ENCODE peak calls at places on chromosome 18, in four cellular contexts. I is GM23338, V is progenitor cell of endocrine pancreas, Z is B cell. O is an unnamed sample.

GRCh38 chr18:31598021-31598805 is 6.5 kb downstream of the TTR start:
- DNase-seq in Z (no peak), V (no peak), I (no peak), O (no peak)

GRCh38 chr18:74982946-74983635 is 225.8 kb downstream of the PTGR3 start:
- DNase-seq in Z (no peak), I (no peak), V (no peak), O (no peak)

GRCh38 chr18:76212958-76213357 is 282.1 kb downstream of the ZNF516 start:
- DNase-seq in V (no peak), I (peak), Z (no peak), O (no peak)

GRCh38 chr18:2978626-2979025 is 34.3 kb downstream of the LPIN2 start:
- DNase-seq in Z (no peak), V (no peak), I (no peak), O (no peak)

GRCh38 chr18:28834889-28835288 is 658.0 kb upstream of the CDH2 start:
- DNase-seq in I (no peak), V (no peak), Z (no peak), O (no peak)

GRCh38 chr18:52288403-52289004 is 51.5 kb upstream of the DCC start:
- DNase-seq in I (peak), V (peak), Z (peak), O (peak)

GRCh38 chr18:31931886-31932240 is 11.1 kb downstream of the TRAPPC8 start:
- DNase-seq in I (no peak), V (no peak), Z (no peak), O (no peak)

GRCh38 chr18:23134780-23135678 is at the start of gene CABLES1:
- DNase-seq in I (peak), V (peak), Z (peak), O (no peak)

GRCh38 chr18:47260924-47261701 is 9.7 kb upstream of the SKOR2 start:
- DNase-seq in Z (no peak), V (no peak), I (peak), O (no peak)

GRCh38 chr18:62759704-62760402 is 44.5 kb downstream of the PHLPP1 start:
- DNase-seq in I (peak), Z (no peak), V (no peak), O (no peak)

GRCh38 chr18:43794363-43794762 is 517.1 kb upstream of the SYT4 start:
- DNase-seq in V (no peak), I (no peak), Z (no peak), O (no peak)

GRCh38 chr18:42436366-42436765 is 481.3 kb downstream of the PIK3C3 start:
- DNase-seq in V (no peak), I (no peak), Z (no peak), O (no peak)

GRCh38 chr18:70415823-70416488 is 127.1 kb downstream of the SOCS6 start:
- DNase-seq in V (no peak), I (no peak), Z (no peak), O (no peak)

GRCh38 chr18:76463358-76463757 is 31.7 kb downstream of the ZNF516 start:
- DNase-seq in Z (no peak), V (no peak), I (no peak), O (no peak)

GRCh38 chr18:27645929-27646328 is 460.8 kb upstream of the CHST9 start:
- DNase-seq in Z (no peak), V (no peak), I (no peak), O (no peak)

GRCh38 chr18:75478996-75479870 is 51.7 kb upstream of the SMIM21 start:
- DNase-seq in I (peak), V (no peak), Z (peak), O (peak)

GRCh38 chr18:24502621-24503020 is 42.2 kb downstream of the HRH4 start:
- DNase-seq in Z (no peak), V (no peak), I (no peak), O (no peak)

GRCh38 chr18:49061906-49062831 is 111.4 kb upstream of the SMAD7 start:
- DNase-seq in Z (no peak), V (no peak), I (no peak), O (no peak)

GRCh38 chr18:49062832-49063226 is 112.1 kb upstream of the SMAD7 start:
- DNase-seq in V (no peak), I (no peak), Z (no peak), O (no peak)

GRCh38 chr18:49055787-49056186 is 105.0 kb upstream of the SMAD7 start:
- DNase-seq in I (no peak), V (no peak), Z (peak), O (no peak)

GRCh38 chr18:49061239-49061905 is 110.6 kb upstream of the SMAD7 start:
- DNase-seq in Z (no peak), V (no peak), I (no peak), O (no peak)

GRCh38 chr18:49059028-49059670 is 108.4 kb upstream of the SMAD7 start:
- DNase-seq in Z (no peak), V (no peak), I (peak), O (no peak)
- TF ChIP-seq CTCF in Z (no peak), V (no peak), I (peak), O (no peak)

GRCh38 chr18:79797518-79798345 is at the start of gene KCNG2:
- DNase-seq in Z (peak), I (peak), V (no peak), O (no peak)
- TF ChIP-seq CTCF in Z (no peak), I (peak), V (peak), O (no peak)

GRCh38 chr18:37019157-37019571 is 190.2 kb downstream of the KIAA1328 start:
- DNase-seq in V (no peak), Z (no peak), I (peak), O (no peak)
- TF ChIP-seq CTCF in V (peak), Z (no peak), I (peak), O (peak)

DNA sequence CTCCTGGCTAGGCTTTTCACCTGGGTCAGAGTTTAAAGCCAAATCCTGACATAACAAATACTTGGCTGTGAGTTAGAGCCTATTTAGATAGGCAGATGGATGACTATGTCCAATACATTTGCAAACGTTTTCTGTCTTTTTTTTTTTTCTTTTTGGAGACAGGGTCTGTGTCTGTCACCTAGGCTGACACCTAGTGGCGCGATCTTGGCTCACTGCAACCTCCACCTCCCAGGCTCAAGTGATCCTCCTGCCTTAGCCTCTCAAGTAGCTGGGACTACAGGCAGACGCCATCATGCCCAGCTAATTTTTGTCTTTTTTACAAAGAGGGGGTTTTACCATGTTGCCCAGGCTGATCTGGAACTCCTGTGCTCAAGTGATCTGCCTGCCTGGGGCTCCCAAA is 124.8 kb downstream of the DYM start:
- DNase-seq in I (peak), Z (peak), V (no peak), O (no peak)
- TF ChIP-seq CTCF in I (peak), Z (no peak), V (peak), O (peak)

GRCh38 chr18:7567487-7568425 is 640 bp downstream of the PTPRM start:
- DNase-seq in Z (peak), I (peak), V (peak), O (no peak)

GRCh38 chr18:7565677-7566076 is 1.4 kb upstream of the PTPRM start:
- DNase-seq in V (no peak), I (no peak), Z (no peak), O (no peak)

GRCh38 chr18:7566587-7567486 is at the start of gene PTPRM:
- DNase-seq in I (peak), V (peak), Z (peak), O (no peak)

GRCh38 chr18:7566244-7566586 is 901 bp upstream of the PTPRM start:
- DNase-seq in V (no peak), I (no peak), Z (no peak), O (no peak)

GRCh38 chr18:7568426-7568825 is 1.3 kb downstream of the PTPRM start:
- DNase-seq in Z (no peak), V (peak), I (peak), O (no peak)
- TF ChIP-seq CTCF in Z (no peak), V (peak), I (peak), O (no peak)

GRCh38 chr18:21656402-21656801 is 44.3 kb downstream of the SNRPD1 start:
- DNase-seq in Z (no peak), V (no peak), I (no peak), O (no peak)
- TF ChIP-seq CTCF in Z (no peak), V (no peak), I (no peak), O (no peak)

DNA sequence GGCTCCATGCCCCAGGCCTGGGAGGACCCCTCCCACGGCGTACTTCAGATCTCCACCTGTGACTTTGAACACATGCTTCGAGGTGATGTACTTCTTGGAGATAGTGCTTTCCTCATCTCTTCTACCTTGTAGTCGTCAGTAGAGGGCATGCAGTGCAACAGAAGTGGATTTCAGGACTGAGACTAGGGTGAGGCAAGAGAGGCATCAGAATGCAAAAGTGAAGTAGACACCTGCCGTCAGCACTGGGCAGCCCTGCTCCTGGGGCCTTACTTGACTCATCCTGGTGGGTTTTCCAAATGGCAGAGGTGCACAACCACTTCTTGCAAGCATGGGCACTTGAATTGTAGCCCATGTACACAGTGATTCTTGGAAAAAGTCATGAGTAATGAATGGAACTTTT is 258.8 kb downstream of the NEDD4L start:
- DNase-seq in I (no peak), Z (no peak), V (no peak), O (no peak)
- TF ChIP-seq CTCF in I (no peak), Z (no peak), V (no peak), O (peak)